ENCODE peak calls at places on chromosomes 6 and 20, in six cellular contexts. U is AG09319, Z is BJ, T is body of pancreas, C is HFF-Myc, N is psoas muscle. F is an unnamed sample.

GRCh38 chr20:51529027-51529749 is 13.3 kb downstream of the NFATC2 start:
- DNase-seq in U (no peak), N (no peak), C (no peak), T (no peak), Z (no peak), F (no peak)

GRCh38 chr6:143485967-143486366 is 25.6 kb downstream of the FUCA2 start:
- DNase-seq in C (no peak), U (no peak), T (no peak), Z (no peak), N (no peak), F (no peak)

GRCh38 chr6:169795196-169795595 is 43.8 kb downstream of the ERMARD start:
- DNase-seq in Z (no peak), U (no peak), C (no peak), T (no peak), N (no peak), F (no peak)

GRCh38 chr6:91653324-91653723 is 1066.5 kb upstream of the MAP3K7 start:
- DNase-seq in T (no peak), U (no peak), C (no peak), N (no peak), Z (no peak), F (no peak)

GRCh38 chr6:45715508-45715803 is 300.2 kb downstream of the CLIC5 start:
- DNase-seq in Z (no peak), C (no peak), N (no peak), T (no peak), U (no peak), F (no peak)

GRCh38 chr6:32169211-32169610 is 4.8 kb downstream of the EGFL8 start:
- DNase-seq in T (no peak), Z (no peak), C (no peak), U (no peak), N (no peak), F (no peak)

GRCh38 chr6:51959744-51960383 is 127.5 kb downstream of the PKHD1 start:
- DNase-seq in N (peak), Z (peak), U (peak), T (peak), C (peak), F (peak)

GRCh38 chr6:79833264-79833663 is 114.1 kb downstream of the ELOVL4 start:
- DNase-seq in T (no peak), C (no peak), N (no peak), U (no peak), Z (no peak), F (no peak)

GRCh38 chr6:42898891-42899361 is 16.9 kb upstream of the PTCRA start:
- DNase-seq in U (no peak), C (no peak), Z (no peak), N (peak), T (peak), F (peak)

GRCh38 chr20:50344232-50345071 is 153.8 kb downstream of the CEBPB start:
- DNase-seq in Z (no peak), N (no peak), C (no peak), T (no peak), U (no peak), F (no peak)

GRCh38 chr20:9458075-9458818 is 56.1 kb upstream of the LAMP5 start:
- DNase-seq in Z (no peak), N (no peak), C (no peak), U (no peak), T (peak), F (peak)

GRCh38 chr6:125858427-125859320 is 67.9 kb downstream of the NCOA7 start:
- DNase-seq in C (peak), T (peak), N (no peak), U (peak), Z (no peak), F (no peak)

GRCh38 chr6:159174263-159174974 is 5.2 kb downstream of the FNDC1 start:
- DNase-seq in U (no peak), T (peak), Z (no peak), N (peak), C (no peak), F (peak)

GRCh38 chr6:89209457-89209856 is 7.7 kb downstream of the GABRR1 start:
- DNase-seq in C (no peak), T (no peak), Z (no peak), U (no peak), N (no peak), F (no peak)

GRCh38 chr6:13733178-13733851 is 21.7 kb upstream of the RANBP9 start:
- DNase-seq in C (peak), N (peak), U (peak), T (peak), Z (peak), F (no peak)

GRCh38 chr6:2124260-2124709 is 121.1 kb downstream of the GMDS start:
- DNase-seq in U (no peak), C (no peak), Z (no peak), N (no peak), T (no peak), F (no peak)

GRCh38 chr6:169677096-169677495 is 24.7 kb downstream of the WDR27 start:
- DNase-seq in Z (no peak), N (no peak), C (no peak), T (no peak), U (no peak), F (no peak)

GRCh38 chr20:50186987-50187402 is 3.6 kb upstream of the CEBPB start:
- DNase-seq in C (no peak), U (no peak), N (no peak), T (no peak), Z (no peak), F (peak)

GRCh38 chr6:139881728-139882211 is 507.3 kb upstream of the CITED2 start:
- DNase-seq in T (peak), N (no peak), U (no peak), Z (no peak), C (no peak), F (no peak)

GRCh38 chr6:142911395-142911794 is 33.6 kb downstream of the HIVEP2 start:
- DNase-seq in C (no peak), U (no peak), N (no peak), T (no peak), Z (no peak), F (no peak)

GRCh38 chr6:107713214-107713962 is 110.7 kb downstream of the SCML4 start:
- DNase-seq in C (no peak), T (no peak), N (no peak), Z (no peak), U (no peak), F (no peak)

GRCh38 chr6:26403888-26404287 is 1.8 kb downstream of the BTN3A1 start:
- DNase-seq in Z (no peak), T (no peak), N (no peak), C (no peak), U (no peak), F (no peak)

GRCh38 chr6:26240157-26240980 is 124.6 kb upstream of the BTN3A2 start:
- DNase-seq in C (peak), Z (peak), N (no peak), U (peak), T (no peak), F (peak)

GRCh38 chr6:26520088-26520839 is 17.9 kb upstream of the HMGN4 start:
- DNase-seq in U (no peak), N (no peak), Z (no peak), T (no peak), C (no peak), F (no peak)

GRCh38 chr6:145244712-145245111 is 490.6 kb downstream of the EPM2A start:
- DNase-seq in T (no peak), Z (no peak), N (no peak), C (no peak), U (no peak), F (no peak)

GRCh38 chr20:45617591-45617990 is 11.9 kb upstream of the WFDC10A start:
- DNase-seq in T (no peak), Z (no peak), U (no peak), C (no peak), N (no peak), F (no peak)

GRCh38 chr6:39411465-39411864 is 89.0 kb upstream of the KCNK16 start:
- DNase-seq in C (no peak), Z (no peak), U (no peak), N (no peak), T (no peak), F (no peak)

GRCh38 chr20:11181964-11182363 is 508.2 kb upstream of the JAG1 start:
- DNase-seq in N (no peak), T (no peak), C (no peak), Z (no peak), U (no peak), F (no peak)
- TF ChIP-seq CTCF in N (no peak), T (no peak), C (no peak), Z (no peak), U (no peak), F (no peak)

GRCh38 chr6:84762220-84762940 is 2.0 kb downstream of the TBX18 start:
- DNase-seq in N (no peak), T (peak), Z (no peak), C (no peak), U (no peak), F (no peak)
- TF ChIP-seq CTCF in N (no peak), T (no peak), Z (peak), C (no peak), U (peak), F (no peak)

DNA sequence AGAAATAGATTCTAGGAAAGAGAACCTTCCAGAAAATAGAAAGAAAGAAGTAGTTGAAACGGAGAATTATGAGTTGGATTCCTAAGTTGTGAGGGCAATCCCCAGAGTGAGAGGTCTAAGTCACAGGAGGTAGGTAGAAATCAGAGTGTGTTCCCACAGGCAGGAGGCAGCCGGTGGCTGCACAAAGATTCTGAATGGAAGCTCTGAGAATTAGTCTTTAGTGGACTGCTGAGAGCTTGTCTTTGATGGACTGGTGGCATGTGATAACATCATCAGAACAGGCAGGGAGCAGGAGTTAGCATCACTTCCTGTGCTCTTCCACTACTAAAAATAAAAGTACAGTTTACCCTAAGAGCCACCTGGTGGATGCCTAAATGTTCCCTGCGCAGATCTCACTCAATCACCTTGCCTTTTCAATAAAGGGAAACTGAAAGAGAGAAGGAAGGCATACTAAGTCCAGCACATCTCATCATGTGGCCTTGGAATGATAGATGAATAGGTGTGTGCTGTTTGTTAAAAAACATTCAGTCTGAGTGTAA is 294.6 kb upstream of the POU3F2 start:
- DNase-seq in U (no peak), N (no peak), C (no peak), Z (no peak), T (no peak), F (no peak)
- TF ChIP-seq CTCF in U (no peak), N (no peak), C (no peak), Z (no peak), T (no peak), F (no peak)

GRCh38 chr20:38293490-38294333 is 10.2 kb upstream of the BPI start:
- DNase-seq in C (no peak), N (no peak), Z (no peak), U (no peak), T (no peak), F (no peak)

GRCh38 chr20:38291582-38291918 is 12.4 kb upstream of the BPI start:
- DNase-seq in Z (no peak), C (no peak), U (no peak), N (no peak), T (no peak), F (no peak)

GRCh38 chr20:38294334-38294592 is 9.7 kb upstream of the BPI start:
- DNase-seq in N (no peak), T (no peak), C (no peak), U (no peak), Z (no peak), F (no peak)

GRCh38 chr20:38291961-38292360 is 12.0 kb upstream of the BPI start:
- DNase-seq in N (no peak), U (no peak), Z (no peak), T (no peak), C (no peak), F (no peak)

GRCh38 chr20:38290829-38291581 is 13.0 kb upstream of the BPI start:
- DNase-seq in U (no peak), N (peak), C (no peak), T (peak), Z (peak), F (no peak)
- TF ChIP-seq CTCF in U (peak), N (peak), C (peak), T (peak), Z (peak), F (peak)

DNA sequence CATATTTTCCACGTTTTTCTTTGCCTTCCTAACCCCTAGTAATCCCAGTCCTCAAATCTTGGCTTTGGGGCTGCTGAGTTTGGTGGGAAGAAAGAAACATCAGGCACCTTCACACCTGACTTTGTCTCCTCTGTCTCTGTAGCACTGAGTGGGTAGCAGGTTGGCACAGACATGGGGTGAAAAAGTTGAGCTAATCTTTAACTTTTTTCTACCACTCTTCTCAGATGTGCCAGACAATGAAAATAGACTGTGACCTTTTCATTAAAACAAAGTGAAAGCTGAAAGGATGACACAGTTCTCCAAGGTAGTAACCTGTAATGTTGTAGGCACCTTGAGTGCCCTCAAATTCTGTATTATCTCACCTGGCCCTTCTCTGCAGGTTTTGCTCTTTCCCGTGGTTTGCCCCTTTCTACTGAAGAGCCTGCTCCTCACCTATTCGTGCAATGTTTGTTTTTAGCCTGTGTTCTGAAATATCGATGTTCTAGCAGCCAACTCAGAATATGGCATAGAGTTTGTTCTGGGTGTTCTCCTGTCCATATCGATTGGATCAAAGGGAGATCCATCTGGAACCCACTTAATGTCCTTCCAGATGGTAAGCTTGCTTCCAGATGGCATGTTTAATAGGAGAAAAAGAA is 57.8 kb upstream of the ATXN1 start:
- DNase-seq in T (no peak), Z (no peak), U (no peak), N (no peak), C (no peak), F (no peak)
- TF ChIP-seq CTCF in T (no peak), Z (no peak), U (no peak), N (no peak), C (no peak), F (no peak)